ENCODE peak calls at places on chromosome 2, in four cellular contexts. O is neuronal stem cell, K is suprapubic skin, A is HL-60. M is an unnamed sample.

GRCh38 chr2:196234672-196235071 is 63.3 kb upstream of the STK17B start:
- DNase-seq in O (no peak), A (peak; percentile 55), K (no peak), M (no peak)

GRCh38 chr2:190767821-190768220 is 112.8 kb upstream of the GLS start:
- DNase-seq in O (no peak), K (no peak), A (no peak), M (no peak)

GRCh38 chr2:32647180-32647651 is 19.4 kb downstream of the TTC27 start:
- DNase-seq in A (no peak), O (no peak), K (no peak), M (no peak)

GRCh38 chr2:166593403-166593802 is 99.4 kb upstream of the SCN7A start:
- DNase-seq in K (no peak), O (no peak), A (no peak), M (no peak)

GRCh38 chr2:30981101-30981500 is 157.1 kb downstream of the GALNT14 start:
- DNase-seq in K (no peak), A (no peak), O (no peak), M (no peak)

GRCh38 chr2:59449264-59449663 is 1104.2 kb downstream of the BCL11A start:
- DNase-seq in K (no peak), A (peak; percentile 17), O (no peak), M (no peak)

GRCh38 chr2:1407950-1408695 is 5.1 kb upstream of the TPO start:
- DNase-seq in O (no peak), K (peak; percentile 26), A (no peak), M (no peak)

GRCh38 chr2:73651586-73652230 is 9.5 kb upstream of the NAT8 start:
- DNase-seq in A (no peak), K (no peak), O (no peak), M (no peak)

GRCh38 chr2:99609851-99610381 is 120.1 kb upstream of the REV1 start:
- DNase-seq in K (no peak), O (no peak), A (no peak), M (no peak)

GRCh38 chr2:217787160-217787877 is 215.5 kb downstream of the TNS1 start:
- DNase-seq in A (no peak), O (no peak), K (no peak), M (no peak)

GRCh38 chr2:187654535-187654934 is 100.3 kb upstream of the TFPI start:
- DNase-seq in A (no peak), O (no peak), K (no peak), M (no peak)

GRCh38 chr2:26169681-26170414 is 3.0 kb upstream of the GAREM2 start:
- DNase-seq in O (no peak), A (no peak), K (peak; percentile 58), M (no peak)

DNA sequence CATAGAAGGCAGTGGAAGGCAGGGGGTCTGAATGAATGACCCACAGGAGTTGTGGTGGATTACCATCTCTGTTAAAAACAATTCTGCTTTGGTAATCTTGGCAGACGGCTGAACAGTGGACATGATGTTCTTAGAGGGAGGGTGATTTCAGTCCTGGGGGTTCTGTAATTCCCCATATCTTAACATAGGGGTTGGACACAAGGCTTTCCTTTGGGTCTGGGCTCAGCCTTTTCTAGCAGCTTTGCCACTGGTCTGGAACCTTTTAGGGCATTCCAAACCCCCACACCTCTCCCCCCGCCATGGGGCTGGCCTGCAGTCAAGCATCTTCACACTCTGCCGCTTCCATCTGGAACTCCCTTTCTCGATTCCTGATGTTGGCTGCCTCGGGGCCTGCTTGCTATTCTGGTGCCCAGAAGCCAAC is 50.3 kb downstream of the RPL37A start:
- DNase-seq in K (no peak), A (no peak), O (no peak), M (no peak)
- H3K27ac ChIP-seq in K (no peak overlapping the region), A (no peak overlapping the region), O (no peak overlapping the region), M (peak overlapping the region; percentile 12)

GRCh38 chr2:36653155-36653554 is 43.4 kb upstream of the VIT start:
- DNase-seq in O (no peak), K (no peak), A (no peak), M (no peak)

GRCh38 chr2:36655456-36655855 is 41.1 kb upstream of the VIT start:
- DNase-seq in K (no peak), A (no peak), O (no peak), M (no peak)

GRCh38 chr2:36650434-36650833 is 46.1 kb upstream of the VIT start:
- DNase-seq in K (no peak), O (no peak), A (no peak), M (no peak)

GRCh38 chr2:36653967-36654694 is 42.4 kb upstream of the VIT start:
- DNase-seq in A (no peak), K (no peak), O (no peak), M (no peak)

DNA sequence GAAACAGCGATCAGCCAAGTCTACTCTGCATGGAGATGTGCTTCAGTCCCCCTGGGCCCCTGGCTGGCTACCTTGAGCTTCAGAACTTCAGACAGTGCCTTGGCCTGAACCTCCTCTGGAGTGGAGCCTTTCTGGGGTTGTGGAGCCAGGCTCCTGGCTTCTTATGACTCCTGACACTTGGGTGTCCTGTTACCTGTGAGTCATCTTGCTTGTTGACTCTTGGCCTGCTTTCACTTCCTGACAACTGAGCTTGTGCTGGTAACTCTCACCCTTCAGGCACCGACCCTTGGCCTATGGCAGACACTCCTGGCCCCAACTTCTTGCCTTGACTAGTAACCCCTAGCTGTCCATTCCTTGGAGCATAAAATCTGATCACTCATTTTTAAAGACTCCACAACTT is 46.5 kb upstream of the VIT start:
- DNase-seq in A (no peak), K (no peak), O (no peak), M (peak; percentile 31)
- H3K27ac ChIP-seq in A (no peak overlapping the region), K (no peak overlapping the region), O (no peak overlapping the region), M (no peak overlapping the region)

GRCh38 chr2:229270551-229271410 is at the start of gene PID1:
- DNase-seq in A (no peak), K (no peak), O (peak; percentile 55), M (no peak)
- H3K27ac ChIP-seq in A (no peak within 1 kb of the TSS), K (peak within 1 kb of the TSS; percentile 77), O (no peak within 1 kb of the TSS), M (no peak within 1 kb of the TSS)

GRCh38 chr2:233410191-233410760 is 56.0 kb downstream of the DGKD start:
- DNase-seq in A (no peak), K (peak; percentile 44), O (no peak), M (no peak)
- H3K27ac ChIP-seq in A (no peak overlapping the region), K (no peak overlapping the region), O (no peak overlapping the region), M (peak overlapping the region; percentile 41)

M was measured in lung.